ENCODE peak calls at places on chromosomes 2 and 18, in six cellular contexts. Z, W, B, Y, Q and U are unnamed samples.

GRCh38 chr18:62018034-62018760 is 125.4 kb upstream of the RNF152 start:
- DNase-seq in Z (no peak), W (no peak), B (no peak), Y (no peak), Q (peak; percentile 94), U (no peak)

GRCh38 chr2:121649652-121650553 is 641 bp upstream of the CLASP1 start:
- DNase-seq in Z (peak; percentile 88), W (peak; percentile 96), B (peak; percentile 64), Y (peak; percentile 85), Q (peak; percentile 93), U (peak; percentile 84)

GRCh38 chr2:150698016-150698661 is 210.7 kb upstream of the RND3 start:
- DNase-seq in Z (no peak), W (no peak), B (no peak), Y (peak; percentile 52), Q (peak; percentile 68), U (no peak)

GRCh38 chr2:239726631-239727181 is 298.4 kb downstream of the NDUFA10 start:
- DNase-seq in Z (no peak), W (no peak), B (no peak), Y (no peak), Q (no peak), U (no peak)

GRCh38 chr2:199744676-199745075 is 106.3 kb downstream of the FTCDNL1 start:
- DNase-seq in Z (no peak), W (no peak), B (no peak), Y (no peak), Q (no peak), U (no peak)

GRCh38 chr2:229133155-229133772 is 137.8 kb downstream of the PID1 start:
- DNase-seq in Z (no peak), W (peak; percentile 68), B (no peak), Y (peak; percentile 66), Q (peak; percentile 76), U (peak; percentile 29)

GRCh38 chr2:238585836-238586821 is 159.4 kb downstream of the ASB1 start:
- DNase-seq in Z (peak; percentile 44), W (no peak), B (no peak), Y (no peak), Q (no peak), U (no peak)

GRCh38 chr2:51812138-51812866 is 780.4 kb upstream of the NRXN1 start:
- DNase-seq in Z (no peak), W (no peak), B (no peak), Y (peak; percentile 73), Q (peak; percentile 50), U (no peak)

GRCh38 chr18:48943736-48944527 is 6.8 kb downstream of the SMAD7 start:
- DNase-seq in Z (no peak), W (no peak), B (no peak), Y (no peak), Q (no peak), U (no peak)

GRCh38 chr2:53964237-53964952 is 6.4 kb downstream of the PSME4 start:
- DNase-seq in Z (no peak), W (no peak), B (no peak), Y (peak; percentile 24), Q (no peak), U (no peak)

GRCh38 chr2:69755862-69756467 is 14.0 kb downstream of the ANXA4 start:
- DNase-seq in Z (no peak), W (peak; percentile 58), B (no peak), Y (peak; percentile 40), Q (peak; percentile 37), U (no peak)

GRCh38 chr2:236334122-236334876 is 70.1 kb upstream of the ASB18 start:
- DNase-seq in Z (no peak), W (no peak), B (no peak), Y (no peak), Q (no peak), U (no peak)

GRCh38 chr2:30230479-30230854 is 867 bp upstream of the LBH start:
- DNase-seq in Z (no peak), W (no peak), B (no peak), Y (peak; percentile 44), Q (peak; percentile 76), U (no peak)

GRCh38 chr2:88483200-88483599 is 30.7 kb upstream of the FOXI3 start:
- DNase-seq in Z (no peak), W (no peak), B (no peak), Y (no peak), Q (no peak), U (no peak)

GRCh38 chr2:192749606-192750200 is 555.0 kb upstream of the TMEFF2 start:
- DNase-seq in Z (no peak), W (peak; percentile 55), B (no peak), Y (no peak), Q (peak; percentile 24), U (no peak)

GRCh38 chr2:132252894-132253264 is 91.1 kb upstream of the ANKRD30BL start:
- DNase-seq in Z (no peak), W (no peak), B (no peak), Y (no peak), Q (no peak), U (no peak)

GRCh38 chr2:1818404-1818803 is 74.1 kb upstream of the PXDN start:
- DNase-seq in Z (no peak), W (no peak), B (no peak), Y (no peak), Q (no peak), U (no peak)

GRCh38 chr2:235903803-235904637 is 264.2 kb downstream of the GBX2 start:
- DNase-seq in Z (no peak), W (peak; percentile 57), B (no peak), Y (no peak), Q (no peak), U (no peak)

GRCh38 chr2:20575935-20576597 is 74.8 kb downstream of the HS1BP3 start:
- DNase-seq in Z (no peak), W (no peak), B (no peak), Y (no peak), Q (no peak), U (no peak)

GRCh38 chr2:182726473-182726872 is 10.4 kb downstream of the DNAJC10 start:
- DNase-seq in Z (no peak), W (no peak), B (no peak), Y (no peak), Q (no peak), U (no peak)

GRCh38 chr2:152924722-152925121 is 206.3 kb downstream of the ARL6IP6 start:
- DNase-seq in Z (no peak), W (peak; percentile 3), B (no peak), Y (no peak), Q (no peak), U (no peak)

GRCh38 chr2:43218221-43218549 is 8.2 kb downstream of the ZFP36L2 start:
- DNase-seq in Z (no peak), W (no peak), B (no peak), Y (peak; percentile 42), Q (no peak), U (no peak)

GRCh38 chr2:200578778-200579177 is 7.0 kb upstream of the AOX1 start:
- DNase-seq in Z (no peak), W (peak; percentile 55), B (no peak), Y (peak; percentile 60), Q (peak; percentile 75), U (no peak)

GRCh38 chr2:1472350-1472749 is 59.1 kb downstream of the TPO start:
- DNase-seq in Z (no peak), W (no peak), B (no peak), Y (no peak), Q (no peak), U (no peak)

GRCh38 chr18:47296462-47296861 is 45.0 kb upstream of the SKOR2 start:
- DNase-seq in Z (no peak), W (no peak), B (no peak), Y (no peak), Q (no peak), U (no peak)

GRCh38 chr18:80112623-80113248 is 3.7 kb downstream of the ADNP2 start:
- DNase-seq in Z (no peak), W (peak; percentile 56), B (no peak), Y (no peak), Q (peak; percentile 34), U (no peak)

GRCh38 chr2:70103531-70104061 is 16.3 kb downstream of the PCBP1 start:
- DNase-seq in Z (no peak), W (no peak), B (no peak), Y (no peak), Q (no peak), U (no peak)

GRCh38 chr2:59458862-59459261 is 1094.6 kb downstream of the BCL11A start:
- DNase-seq in Z (no peak), W (peak; percentile 54), B (no peak), Y (no peak), Q (no peak), U (peak; percentile 83)

GRCh38 chr2:167404896-167405295 is 516.6 kb downstream of the XIRP2 start:
- DNase-seq in Z (no peak), W (no peak), B (no peak), Y (peak; percentile 64), Q (peak; percentile 38), U (no peak)

GRCh38 chr18:50509012-50509411 is 50.9 kb upstream of the MAPK4 start:
- DNase-seq in Z (no peak), W (no peak), B (no peak), Y (no peak), Q (no peak), U (no peak)

GRCh38 chr2:26772064-26773001 is 8.2 kb downstream of the SLC35F6 start:
- DNase-seq in Z (peak; percentile 69), W (no peak), B (no peak), Y (peak; percentile 66), Q (peak; percentile 78), U (no peak)

GRCh38 chr2:32798841-32799240 is 147.9 kb upstream of the LTBP1 start:
- DNase-seq in Z (no peak), W (no peak), B (no peak), Y (peak; percentile 45), Q (peak; percentile 50), U (no peak)

GRCh38 chr2:229433351-229433750 is 162.3 kb upstream of the PID1 start:
- DNase-seq in Z (no peak), W (no peak), B (no peak), Y (no peak), Q (no peak), U (no peak)

GRCh38 chr2:38933653-38934052 is 44.0 kb downstream of the ARHGEF33 start:
- DNase-seq in Z (no peak), W (no peak), B (no peak), Y (peak; percentile 27), Q (peak; percentile 7), U (no peak)

GRCh38 chr2:167059173-167059572 is 170.9 kb downstream of the XIRP2 start:
- DNase-seq in Z (no peak), W (no peak), B (no peak), Y (no peak), Q (no peak), U (no peak)

GRCh38 chr2:127525692-127526141 is 572 bp downstream of the IWS1 start:
- DNase-seq in Z (no peak), W (peak; percentile 73), B (no peak), Y (peak; percentile 59), Q (peak; percentile 74), U (no peak)

GRCh38 chr2:241948299-241948897 is 78.9 kb downstream of the RTP5 start:
- DNase-seq in Z (no peak), W (no peak), B (no peak), Y (no peak), Q (no peak), U (no peak)

GRCh38 chr2:200305797-200306718 is at the start of gene SPATS2L:
- DNase-seq in Z (peak; percentile 72), W (peak; percentile 86), B (peak; percentile 40), Y (peak; percentile 81), Q (peak; percentile 80), U (peak; percentile 23)

GRCh38 chr2:166841679-166842078 is 46.6 kb upstream of the XIRP2 start:
- DNase-seq in Z (no peak), W (peak; percentile 26), B (no peak), Y (no peak), Q (no peak), U (peak; percentile 0)

GRCh38 chr2:237025090-237025865 is 60.4 kb upstream of the COPS8 start:
- DNase-seq in Z (no peak), W (no peak), B (no peak), Y (peak; percentile 95), Q (peak; percentile 65), U (no peak)